ENCODE peak calls at places on chromosomes 5 and 9, in seven cellular contexts. One of them, this sample, is unnamed.

GRCh38 chr5:82119889-82120288 is 148.1 kb downstream of the ATG10 start:
- DNase-seq in cardiac muscle cell: no peak
- DNase-seq in right atrium auricular region: no peak
- DNase-seq in IMR-90: no peak
- DNase-seq in gastrocnemius medialis: no peak
- DNase-seq in neural progenitor cell: no peak
- DNase-seq in GM23248: no peak
- DNase-seq in this sample: no peak

GRCh38 chr5:14816374-14816998 is 55.1 kb downstream of the ANKH start:
- DNase-seq in IMR-90: no peak
- DNase-seq in gastrocnemius medialis: no peak
- DNase-seq in right atrium auricular region: no peak
- DNase-seq in GM23248: peak; percentile 45
- DNase-seq in neural progenitor cell: no peak
- DNase-seq in cardiac muscle cell: no peak
- DNase-seq in this sample: no peak

GRCh38 chr5:14212838-14213237 is 69.7 kb downstream of the TRIO start:
- DNase-seq in GM23248: no peak
- DNase-seq in IMR-90: no peak
- DNase-seq in cardiac muscle cell: no peak
- DNase-seq in right atrium auricular region: no peak
- DNase-seq in gastrocnemius medialis: no peak
- DNase-seq in neural progenitor cell: no peak
- DNase-seq in this sample: no peak

GRCh38 chr9:38651400-38652042 is 31.1 kb upstream of the ANKRD18A start:
- DNase-seq in cardiac muscle cell: no peak
- DNase-seq in gastrocnemius medialis: no peak
- DNase-seq in GM23248: no peak
- DNase-seq in IMR-90: no peak
- DNase-seq in right atrium auricular region: no peak
- DNase-seq in neural progenitor cell: no peak
- DNase-seq in this sample: no peak

GRCh38 chr5:151238303-151238741 is 14.4 kb upstream of the CCDC69 start:
- DNase-seq in neural progenitor cell: no peak
- DNase-seq in GM23248: no peak
- DNase-seq in right atrium auricular region: peak; percentile 65
- DNase-seq in IMR-90: no peak
- DNase-seq in cardiac muscle cell: no peak
- DNase-seq in gastrocnemius medialis: peak; percentile 90
- DNase-seq in this sample: no peak

GRCh38 chr9:129834489-129835127 is 467 bp downstream of the C9orf78 start:
- DNase-seq in cardiac muscle cell: no peak
- DNase-seq in neural progenitor cell: peak; percentile 15
- DNase-seq in IMR-90: no peak
- DNase-seq in GM23248: peak; percentile 65
- DNase-seq in gastrocnemius medialis: no peak
- DNase-seq in right atrium auricular region: no peak
- DNase-seq in this sample: no peak

GRCh38 chr9:77865385-77865784 is 166.2 kb downstream of the GNAQ start:
- DNase-seq in right atrium auricular region: no peak
- DNase-seq in cardiac muscle cell: no peak
- DNase-seq in GM23248: no peak
- DNase-seq in gastrocnemius medialis: no peak
- DNase-seq in IMR-90: no peak
- DNase-seq in neural progenitor cell: no peak
- DNase-seq in this sample: no peak

GRCh38 chr5:141182248-141182647 is at the start of gene PCDHB16:
- DNase-seq in right atrium auricular region: peak; percentile 63
- DNase-seq in gastrocnemius medialis: no peak
- DNase-seq in cardiac muscle cell: peak; percentile 3
- DNase-seq in neural progenitor cell: peak; percentile 79
- DNase-seq in IMR-90: peak; percentile 32
- DNase-seq in GM23248: peak; percentile 87
- DNase-seq in this sample: peak; percentile 77

GRCh38 chr9:21933865-21934264 is 60.3 kb downstream of the CDKN2A start:
- DNase-seq in gastrocnemius medialis: no peak
- DNase-seq in neural progenitor cell: no peak
- DNase-seq in right atrium auricular region: no peak
- DNase-seq in cardiac muscle cell: peak; percentile 21
- DNase-seq in IMR-90: peak; percentile 57
- DNase-seq in GM23248: peak; percentile 74
- DNase-seq in this sample: no peak

GRCh38 chr9:37290366-37290765 is 132.1 kb upstream of the GRHPR start:
- DNase-seq in cardiac muscle cell: no peak
- DNase-seq in right atrium auricular region: no peak
- DNase-seq in GM23248: no peak
- DNase-seq in gastrocnemius medialis: no peak
- DNase-seq in neural progenitor cell: no peak
- DNase-seq in IMR-90: no peak
- DNase-seq in this sample: no peak

GRCh38 chr5:14399054-14399657 is 182.4 kb upstream of the OTULINL start:
- DNase-seq in IMR-90: peak; percentile 74
- DNase-seq in GM23248: peak; percentile 82
- DNase-seq in neural progenitor cell: peak; percentile 62
- DNase-seq in cardiac muscle cell: peak; percentile 77
- DNase-seq in right atrium auricular region: no peak
- DNase-seq in gastrocnemius medialis: no peak
- DNase-seq in this sample: peak; percentile 46

GRCh38 chr9:93198839-93199625 is 15.1 kb downstream of the WNK2 start:
- DNase-seq in right atrium auricular region: no peak
- DNase-seq in IMR-90: no peak
- DNase-seq in neural progenitor cell: no peak
- DNase-seq in cardiac muscle cell: no peak
- DNase-seq in GM23248: no peak
- DNase-seq in gastrocnemius medialis: no peak
- DNase-seq in this sample: no peak

GRCh38 chr5:172284275-172284971 is 859 bp upstream of the UBTD2 start:
- DNase-seq in GM23248: peak; percentile 61
- DNase-seq in IMR-90: no peak
- DNase-seq in gastrocnemius medialis: peak; percentile 23
- DNase-seq in cardiac muscle cell: peak; percentile 38
- DNase-seq in right atrium auricular region: no peak
- DNase-seq in neural progenitor cell: no peak
- DNase-seq in this sample: peak; percentile 71

GRCh38 chr9:128551652-128552152 is 685 bp upstream of the SPTAN1 start:
- DNase-seq in right atrium auricular region: no peak
- DNase-seq in cardiac muscle cell: no peak
- DNase-seq in IMR-90: no peak
- DNase-seq in neural progenitor cell: no peak
- DNase-seq in GM23248: no peak
- DNase-seq in gastrocnemius medialis: no peak
- DNase-seq in this sample: no peak

GRCh38 chr9:121942313-121942712 is 150.8 kb downstream of the TTLL11 start:
- DNase-seq in GM23248: no peak
- DNase-seq in IMR-90: no peak
- DNase-seq in right atrium auricular region: no peak
- DNase-seq in cardiac muscle cell: no peak
- DNase-seq in neural progenitor cell: no peak
- DNase-seq in gastrocnemius medialis: no peak
- DNase-seq in this sample: no peak

GRCh38 chr9:107208121-107208520 is 75.0 kb upstream of the RAD23B start:
- DNase-seq in cardiac muscle cell: peak; percentile 43
- DNase-seq in IMR-90: peak; percentile 47
- DNase-seq in neural progenitor cell: no peak
- DNase-seq in right atrium auricular region: no peak
- DNase-seq in GM23248: peak; percentile 52
- DNase-seq in gastrocnemius medialis: no peak
- DNase-seq in this sample: peak; percentile 32

GRCh38 chr9:33105939-33106338 is 29.5 kb upstream of the SMU1 start:
- DNase-seq in neural progenitor cell: no peak
- DNase-seq in GM23248: no peak
- DNase-seq in right atrium auricular region: no peak
- DNase-seq in gastrocnemius medialis: no peak
- DNase-seq in IMR-90: peak; percentile 36
- DNase-seq in cardiac muscle cell: no peak
- DNase-seq in this sample: no peak

GRCh38 chr9:120741701-120742100 is 27.4 kb upstream of the MEGF9 start:
- DNase-seq in right atrium auricular region: no peak
- DNase-seq in neural progenitor cell: no peak
- DNase-seq in cardiac muscle cell: no peak
- DNase-seq in GM23248: no peak
- DNase-seq in IMR-90: no peak
- DNase-seq in gastrocnemius medialis: no peak
- DNase-seq in this sample: no peak

GRCh38 chr9:127555830-127556820 is 56.0 kb upstream of the STXBP1 start:
- DNase-seq in neural progenitor cell: no peak
- DNase-seq in gastrocnemius medialis: peak; percentile 40
- DNase-seq in IMR-90: peak; percentile 96
- DNase-seq in cardiac muscle cell: peak; percentile 95
- DNase-seq in right atrium auricular region: peak; percentile 86
- DNase-seq in GM23248: peak; percentile 99
- DNase-seq in this sample: peak; percentile 97

GRCh38 chr9:94799578-94800264 is 73.2 kb downstream of the AOPEP start:
- DNase-seq in cardiac muscle cell: peak; percentile 79
- DNase-seq in GM23248: no peak
- DNase-seq in neural progenitor cell: no peak
- DNase-seq in right atrium auricular region: no peak
- DNase-seq in IMR-90: peak; percentile 75
- DNase-seq in gastrocnemius medialis: no peak
- DNase-seq in this sample: peak; percentile 67

GRCh38 chr5:16411741-16412455 is 53.7 kb downstream of the ZNF622 start:
- DNase-seq in right atrium auricular region: no peak
- DNase-seq in cardiac muscle cell: no peak
- DNase-seq in neural progenitor cell: no peak
- DNase-seq in IMR-90: peak; percentile 46
- DNase-seq in GM23248: peak; percentile 85
- DNase-seq in gastrocnemius medialis: no peak
- DNase-seq in this sample: no peak

GRCh38 chr5:81601912-81602311 is 149.0 kb downstream of the SSBP2 start:
- DNase-seq in cardiac muscle cell: peak; percentile 38
- DNase-seq in gastrocnemius medialis: no peak
- DNase-seq in right atrium auricular region: no peak
- DNase-seq in GM23248: peak; percentile 40
- DNase-seq in IMR-90: peak; percentile 36
- DNase-seq in neural progenitor cell: no peak
- DNase-seq in this sample: no peak

GRCh38 chr9:121783126-121783522 is 131.7 kb downstream of the DAB2IP start:
- DNase-seq in IMR-90: no peak
- DNase-seq in right atrium auricular region: no peak
- DNase-seq in GM23248: no peak
- DNase-seq in neural progenitor cell: no peak
- DNase-seq in cardiac muscle cell: no peak
- DNase-seq in gastrocnemius medialis: no peak
- DNase-seq in this sample: no peak

DNA sequence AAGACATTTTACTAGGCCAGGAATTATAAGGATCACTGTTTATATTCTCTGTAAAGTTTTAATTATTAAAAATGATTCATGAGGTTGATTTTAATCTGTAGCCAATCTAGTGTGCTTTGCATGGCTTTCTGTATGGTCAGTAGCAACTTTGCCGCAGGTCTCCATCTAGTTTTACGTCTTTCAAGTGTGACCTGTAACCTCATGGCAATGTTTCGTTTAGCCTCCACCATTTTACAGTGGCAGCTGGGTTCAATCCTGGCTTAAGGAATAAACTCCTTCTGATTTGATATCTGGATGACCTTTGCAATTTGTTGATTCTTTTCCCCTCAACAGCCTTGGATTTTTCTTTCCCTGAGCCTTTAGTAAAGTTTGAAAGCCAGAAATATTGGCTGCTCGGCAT is 434.5 kb upstream of the CDH9 start:
- DNase-seq in neural progenitor cell: peak; percentile 5
- DNase-seq in cardiac muscle cell: no peak
- DNase-seq in IMR-90: no peak
- DNase-seq in GM23248: peak; percentile 21
- DNase-seq in right atrium auricular region: no peak
- DNase-seq in gastrocnemius medialis: no peak
- DNase-seq in this sample: no peak
- H3K4me3 ChIP-seq in neural progenitor cell: peak overlapping the region; percentile 65
- H3K4me3 ChIP-seq in cardiac muscle cell: peak overlapping the region; percentile 36
- H3K4me3 ChIP-seq in IMR-90: peak overlapping the region; percentile 41
- H3K4me3 ChIP-seq in GM23248: peak overlapping the region; percentile 65
- H3K4me3 ChIP-seq in right atrium auricular region: no peak overlapping the region
- H3K4me3 ChIP-seq in gastrocnemius medialis: no peak overlapping the region
- H3K4me3 ChIP-seq in this sample: no peak overlapping the region

GRCh38 chr5:34818717-34819116 is 20.2 kb upstream of the TTC23L start:
- DNase-seq in cardiac muscle cell: no peak
- DNase-seq in IMR-90: no peak
- DNase-seq in right atrium auricular region: no peak
- DNase-seq in GM23248: no peak
- DNase-seq in gastrocnemius medialis: no peak
- DNase-seq in neural progenitor cell: no peak
- DNase-seq in this sample: no peak
- H3K4me1 ChIP-seq in cardiac muscle cell: peaks cover 14% of the 10 kb centered on the region
- H3K4me1 ChIP-seq in IMR-90: no peaks in the 10 kb centered on the region
- H3K4me1 ChIP-seq in right atrium auricular region: no peaks in the 10 kb centered on the region
- H3K4me1 ChIP-seq in GM23248: peaks cover 5% of the 10 kb centered on the region
- H3K4me1 ChIP-seq in gastrocnemius medialis: no peaks in the 10 kb centered on the region
- H3K4me1 ChIP-seq in neural progenitor cell: no peaks in the 10 kb centered on the region
- H3K4me1 ChIP-seq in this sample: no peaks in the 10 kb centered on the region

DNA sequence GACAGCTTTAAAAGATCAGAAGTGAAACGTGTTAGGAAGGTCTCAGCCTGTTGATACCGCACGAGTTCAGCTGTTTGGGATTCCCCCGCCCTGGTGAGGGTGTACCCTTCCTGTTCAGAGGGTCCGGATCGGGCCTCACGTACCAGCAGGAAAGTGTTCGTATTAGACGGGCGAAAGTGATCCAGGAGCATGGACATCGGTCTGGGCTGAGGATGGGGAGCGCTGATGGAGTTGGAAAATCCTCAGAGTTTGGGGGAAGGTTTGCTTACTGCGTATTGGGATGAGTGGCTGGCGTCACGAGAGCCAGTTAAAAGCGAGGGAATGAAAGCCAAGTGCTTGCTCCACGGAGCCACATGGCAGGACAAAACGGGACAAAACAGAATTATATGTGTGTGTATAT is 47.4 kb downstream of the IRX2 start:
- DNase-seq in cardiac muscle cell: no peak
- DNase-seq in neural progenitor cell: no peak
- DNase-seq in right atrium auricular region: no peak
- DNase-seq in GM23248: no peak
- DNase-seq in gastrocnemius medialis: no peak
- DNase-seq in IMR-90: no peak
- DNase-seq in this sample: no peak
- H3K9me3 ChIP-seq in cardiac muscle cell: no peaks in the 10 kb centered on the region
- H3K9me3 ChIP-seq in neural progenitor cell: no peaks in the 10 kb centered on the region
- H3K9me3 ChIP-seq in right atrium auricular region: no peaks in the 10 kb centered on the region
- H3K9me3 ChIP-seq in GM23248: no peaks in the 10 kb centered on the region
- H3K9me3 ChIP-seq in gastrocnemius medialis: no peaks in the 10 kb centered on the region
- H3K9me3 ChIP-seq in IMR-90: peaks cover 40% of the 10 kb centered on the region
- H3K9me3 ChIP-seq in this sample: peaks cover 22% of the 10 kb centered on the region

DNA sequence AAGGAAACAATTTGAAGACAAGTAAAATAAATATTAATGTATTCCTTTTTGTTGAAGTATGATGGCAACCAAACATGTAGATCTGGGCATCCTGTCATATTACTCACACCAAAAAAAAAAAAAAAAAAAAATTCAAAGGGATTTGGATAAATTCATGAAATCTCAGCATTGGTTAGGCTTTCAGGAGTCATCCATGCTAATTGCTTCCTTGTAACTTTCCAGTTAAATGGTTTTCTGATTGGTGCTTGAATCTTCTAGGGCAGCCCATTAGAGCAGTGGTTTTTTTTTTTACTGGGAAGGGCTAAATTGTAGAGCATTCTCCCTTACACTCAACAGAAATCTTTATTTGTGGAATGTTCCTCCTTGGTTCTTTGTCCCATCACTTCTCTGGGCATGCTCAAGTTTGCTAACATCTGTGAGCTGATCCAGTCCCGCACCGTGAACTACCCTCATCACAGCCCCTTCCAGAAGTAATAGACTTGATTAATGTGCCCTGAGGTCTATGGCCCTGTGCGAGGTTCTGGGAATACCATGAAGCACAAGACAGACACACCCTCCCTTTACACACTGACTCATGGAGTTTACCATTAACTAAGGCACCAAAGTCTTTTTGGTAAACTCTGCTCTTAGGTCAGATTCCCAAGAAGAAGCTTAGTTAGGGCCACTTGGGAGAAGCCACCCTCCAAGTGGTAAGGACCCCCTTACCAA is 56.0 kb downstream of the RGS3 start:
- DNase-seq in GM23248: peak; percentile 58
- DNase-seq in gastrocnemius medialis: no peak
- DNase-seq in neural progenitor cell: no peak
- DNase-seq in cardiac muscle cell: no peak
- DNase-seq in right atrium auricular region: no peak
- DNase-seq in IMR-90: peak; percentile 29
- DNase-seq in this sample: no peak
- H3K4me3 ChIP-seq in GM23248: no peak overlapping the region
- H3K4me3 ChIP-seq in gastrocnemius medialis: no peak overlapping the region
- H3K4me3 ChIP-seq in neural progenitor cell: no peak overlapping the region
- H3K4me3 ChIP-seq in cardiac muscle cell: no peak overlapping the region
- H3K4me3 ChIP-seq in right atrium auricular region: no peak overlapping the region
- H3K4me3 ChIP-seq in IMR-90: no peak overlapping the region
- H3K4me3 ChIP-seq in this sample: no peak overlapping the region

This sample was measured in SJSA1.